ENCODE peak calls at places on chromosomes 13 and 19, in nine cellular contexts. R, C, J, S, Y, K, F, V and W are unnamed samples.

GRCh38 chr13:35979378-35979911 is 151.7 kb downstream of the DCLK1 start:
- DNase-seq in R (no peak), C (no peak), J (no peak), S (no peak), Y (no peak), K (no peak), F (no peak), V (peak), W (peak)

GRCh38 chr13:44453881-44454280 is 80.3 kb downstream of the SERP2 start:
- DNase-seq in R (no peak), C (no peak), J (no peak), S (no peak), Y (no peak), K (no peak), F (no peak), V (no peak), W (no peak)

GRCh38 chr19:55596304-55596703 is 3.0 kb downstream of the FIZ1 start:
- DNase-seq in R (no peak), C (no peak), J (no peak), S (no peak), Y (no peak), K (no peak), F (no peak), V (no peak), W (no peak)

GRCh38 chr13:113991191-113991669 is 17.4 kb upstream of the C13orf46 start:
- DNase-seq in R (no peak), C (no peak), J (no peak), S (no peak), Y (no peak), K (no peak), F (no peak), V (peak), W (peak)

GRCh38 chr13:33536639-33537425 is 251.3 kb upstream of the STARD13 start:
- DNase-seq in R (no peak), C (no peak), J (no peak), S (no peak), Y (no peak), K (no peak), F (no peak), V (no peak), W (no peak)

GRCh38 chr13:20435616-20436368 is 89.9 kb downstream of the CRYL1 start:
- DNase-seq in R (peak), C (no peak), J (no peak), S (peak), Y (no peak), K (no peak), F (no peak), V (no peak), W (no peak)

GRCh38 chr13:31765441-31765840 is 26.1 kb downstream of the RXFP2 start:
- DNase-seq in R (no peak), C (no peak), J (no peak), S (no peak), Y (no peak), K (no peak), F (no peak), V (no peak), W (no peak)

GRCh38 chr13:26961890-26962615 is 201.5 kb upstream of the GPR12 start:
- DNase-seq in R (no peak), C (no peak), J (no peak), S (no peak), Y (no peak), K (no peak), F (no peak), V (no peak), W (no peak)

GRCh38 chr13:90445179-90445578 is 902.3 kb upstream of the MIR17HG start:
- DNase-seq in R (peak), C (no peak), J (no peak), S (no peak), Y (no peak), K (peak), F (no peak), V (no peak), W (no peak)

GRCh38 chr19:6458695-6459355 is 767 bp downstream of the SLC25A23 start:
- DNase-seq in R (no peak), C (no peak), J (no peak), S (peak), Y (no peak), K (peak), F (no peak), V (no peak), W (no peak)

GRCh38 chr13:63337041-63337440 is 1921.4 kb upstream of the PCDH20 start:
- DNase-seq in R (no peak), C (no peak), J (no peak), S (no peak), Y (no peak), K (no peak), F (no peak), V (no peak), W (no peak)

GRCh38 chr13:114009590-114010400 is 35.9 kb upstream of the C13orf46 start:
- DNase-seq in R (no peak), C (no peak), J (no peak), S (peak), Y (no peak), K (no peak), F (no peak), V (no peak), W (no peak)

GRCh38 chr13:93771782-93772181 is 545.2 kb downstream of the GPC6 start:
- DNase-seq in R (no peak), C (no peak), J (no peak), S (no peak), Y (no peak), K (no peak), F (no peak), V (no peak), W (no peak)

GRCh38 chr13:54709546-54709945 is 1680.9 kb downstream of the OLFM4 start:
- DNase-seq in R (no peak), C (no peak), J (no peak), S (no peak), Y (no peak), K (no peak), F (no peak), V (no peak), W (no peak)

GRCh38 chr13:46655727-46656180 is 102.8 kb downstream of the LRCH1 start:
- DNase-seq in R (no peak), C (no peak), J (no peak), S (no peak), Y (no peak), K (peak), F (no peak), V (no peak), W (no peak)

GRCh38 chr19:1423445-1424181 is 14.6 kb upstream of the RPS15 start:
- DNase-seq in R (no peak), C (no peak), J (no peak), S (no peak), Y (no peak), K (no peak), F (no peak), V (no peak), W (no peak)

GRCh38 chr19:44903602-44904425 is 1.8 kb upstream of the APOE start:
- DNase-seq in R (peak), C (peak), J (peak), S (peak), Y (peak), K (peak), F (peak), V (peak), W (peak)

GRCh38 chr13:113888701-113889330 is 24.9 kb upstream of the GAS6 start:
- DNase-seq in R (no peak), C (no peak), J (no peak), S (no peak), Y (no peak), K (no peak), F (no peak), V (no peak), W (no peak)

GRCh38 chr19:41868120-41868988 is 8.3 kb downstream of the RPS19 start:
- DNase-seq in R (no peak), C (no peak), J (peak), S (no peak), Y (peak), K (no peak), F (no peak), V (no peak), W (no peak)

GRCh38 chr13:107348931-107349330 is 781.0 kb upstream of the ARGLU1 start:
- DNase-seq in R (no peak), C (peak), J (no peak), S (no peak), Y (no peak), K (no peak), F (no peak), V (no peak), W (no peak)

GRCh38 chr13:48778551-48779088 is 124.9 kb downstream of the CYSLTR2 start:
- DNase-seq in R (no peak), C (no peak), J (no peak), S (no peak), Y (no peak), K (no peak), F (no peak), V (no peak), W (no peak)

GRCh38 chr13:51645154-51645650 is 60.9 kb downstream of the WDFY2 start:
- DNase-seq in R (no peak), C (peak), J (no peak), S (no peak), Y (no peak), K (no peak), F (no peak), V (no peak), W (no peak)

GRCh38 chr13:51148952-51149573 is 38.0 kb upstream of the C13orf42 start:
- DNase-seq in R (peak), C (peak), J (peak), S (peak), Y (no peak), K (peak), F (no peak), V (no peak), W (peak)